ENCODE peak calls at places on chromosomes 7 and 10, in seven cellular contexts. One of them, this sample, is unnamed.

GRCh38 chr7:66697451-66698438 is 42.8 kb upstream of the RABGEF1 start:
- DNase-seq in mesendoderm: no peak
- DNase-seq in right cardiac atrium: peak; percentile 79
- DNase-seq in NT2/D1: no peak
- DNase-seq in mucosa of descending colon: no peak
- DNase-seq in stomach: no peak
- DNase-seq in CD8-positive, alpha-beta memory T cell: no peak
- DNase-seq in this sample: no peak

GRCh38 chr7:129433823-129434171 is 435 bp upstream of the STRIP2 start:
- DNase-seq in mesendoderm: peak; percentile 88
- DNase-seq in right cardiac atrium: no peak
- DNase-seq in NT2/D1: peak; percentile 57
- DNase-seq in mucosa of descending colon: no peak
- DNase-seq in stomach: no peak
- DNase-seq in CD8-positive, alpha-beta memory T cell: no peak
- DNase-seq in this sample: peak; percentile 43

GRCh38 chr10:13485623-13486022 is 43.2 kb downstream of the BEND7 start:
- DNase-seq in mesendoderm: no peak
- DNase-seq in right cardiac atrium: no peak
- DNase-seq in NT2/D1: no peak
- DNase-seq in mucosa of descending colon: no peak
- DNase-seq in stomach: no peak
- DNase-seq in CD8-positive, alpha-beta memory T cell: no peak
- DNase-seq in this sample: no peak

GRCh38 chr7:8418627-8419245 is 14.7 kb upstream of the NXPH1 start:
- DNase-seq in mesendoderm: peak; percentile 63
- DNase-seq in right cardiac atrium: peak; percentile 25
- DNase-seq in NT2/D1: peak; percentile 81
- DNase-seq in mucosa of descending colon: peak; percentile 80
- DNase-seq in stomach: peak; percentile 49
- DNase-seq in CD8-positive, alpha-beta memory T cell: peak; percentile 21
- DNase-seq in this sample: no peak

GRCh38 chr10:128646956-128647355 is 520.7 kb upstream of the MKI67 start:
- DNase-seq in mesendoderm: no peak
- DNase-seq in right cardiac atrium: no peak
- DNase-seq in NT2/D1: no peak
- DNase-seq in mucosa of descending colon: no peak
- DNase-seq in stomach: no peak
- DNase-seq in CD8-positive, alpha-beta memory T cell: no peak
- DNase-seq in this sample: no peak

GRCh38 chr10:88459523-88459922 is 123.6 kb downstream of the RNLS start:
- DNase-seq in mesendoderm: no peak
- DNase-seq in right cardiac atrium: no peak
- DNase-seq in NT2/D1: no peak
- DNase-seq in mucosa of descending colon: no peak
- DNase-seq in stomach: no peak
- DNase-seq in CD8-positive, alpha-beta memory T cell: no peak
- DNase-seq in this sample: no peak

GRCh38 chr7:31077484-31078362 is 25.6 kb downstream of the ADCYAP1R1 start:
- DNase-seq in mesendoderm: no peak
- DNase-seq in right cardiac atrium: no peak
- DNase-seq in NT2/D1: no peak
- DNase-seq in mucosa of descending colon: no peak
- DNase-seq in stomach: no peak
- DNase-seq in CD8-positive, alpha-beta memory T cell: no peak
- DNase-seq in this sample: no peak

GRCh38 chr10:77578583-77579227 is 58.9 kb downstream of the KCNMA1 start:
- DNase-seq in mesendoderm: no peak
- DNase-seq in right cardiac atrium: no peak
- DNase-seq in NT2/D1: no peak
- DNase-seq in mucosa of descending colon: no peak
- DNase-seq in stomach: no peak
- DNase-seq in CD8-positive, alpha-beta memory T cell: no peak
- DNase-seq in this sample: no peak

GRCh38 chr7:7830122-7830878 is 111.9 kb upstream of the RPA3 start:
- DNase-seq in mesendoderm: peak; percentile 19
- DNase-seq in right cardiac atrium: no peak
- DNase-seq in NT2/D1: no peak
- DNase-seq in mucosa of descending colon: peak; percentile 29
- DNase-seq in stomach: peak; percentile 40
- DNase-seq in CD8-positive, alpha-beta memory T cell: no peak
- DNase-seq in this sample: no peak

GRCh38 chr10:62815373-62816111 is 624 bp downstream of the EGR2 start:
- DNase-seq in mesendoderm: peak; percentile 39
- DNase-seq in right cardiac atrium: peak; percentile 61
- DNase-seq in NT2/D1: no peak
- DNase-seq in mucosa of descending colon: peak; percentile 17
- DNase-seq in stomach: no peak
- DNase-seq in CD8-positive, alpha-beta memory T cell: peak; percentile 40
- DNase-seq in this sample: no peak

GRCh38 chr7:93202594-93203273 is 23.5 kb downstream of the HEPACAM2 start:
- DNase-seq in mesendoderm: no peak
- DNase-seq in right cardiac atrium: no peak
- DNase-seq in NT2/D1: no peak
- DNase-seq in mucosa of descending colon: peak; percentile 42
- DNase-seq in stomach: no peak
- DNase-seq in CD8-positive, alpha-beta memory T cell: no peak
- DNase-seq in this sample: no peak

GRCh38 chr7:45649560-45650346 is 75.6 kb downstream of the ADCY1 start:
- DNase-seq in mesendoderm: no peak
- DNase-seq in right cardiac atrium: no peak
- DNase-seq in NT2/D1: no peak
- DNase-seq in mucosa of descending colon: no peak
- DNase-seq in stomach: peak; percentile 22
- DNase-seq in CD8-positive, alpha-beta memory T cell: no peak
- DNase-seq in this sample: no peak

GRCh38 chr10:26422977-26423376 is 15.2 kb upstream of the APBB1IP start:
- DNase-seq in mesendoderm: no peak
- DNase-seq in right cardiac atrium: no peak
- DNase-seq in NT2/D1: no peak
- DNase-seq in mucosa of descending colon: no peak
- DNase-seq in stomach: no peak
- DNase-seq in CD8-positive, alpha-beta memory T cell: no peak
- DNase-seq in this sample: no peak

GRCh38 chr7:18693401-18693800 is 197.9 kb downstream of the HDAC9 start:
- DNase-seq in mesendoderm: peak; percentile 78
- DNase-seq in right cardiac atrium: peak; percentile 36
- DNase-seq in NT2/D1: peak; percentile 30
- DNase-seq in mucosa of descending colon: peak; percentile 3
- DNase-seq in stomach: no peak
- DNase-seq in CD8-positive, alpha-beta memory T cell: no peak
- DNase-seq in this sample: no peak

GRCh38 chr10:79411546-79412495 is 33.6 kb downstream of the ZCCHC24 start:
- DNase-seq in mesendoderm: no peak
- DNase-seq in right cardiac atrium: peak; percentile 61
- DNase-seq in NT2/D1: no peak
- DNase-seq in mucosa of descending colon: no peak
- DNase-seq in stomach: no peak
- DNase-seq in CD8-positive, alpha-beta memory T cell: no peak
- DNase-seq in this sample: no peak

GRCh38 chr7:46155367-46155766 is 234.3 kb upstream of the IGFBP3 start:
- DNase-seq in mesendoderm: no peak
- DNase-seq in right cardiac atrium: no peak
- DNase-seq in NT2/D1: no peak
- DNase-seq in mucosa of descending colon: no peak
- DNase-seq in stomach: no peak
- DNase-seq in CD8-positive, alpha-beta memory T cell: no peak
- DNase-seq in this sample: no peak

GRCh38 chr7:112018305-112019030 is 187.7 kb downstream of the DOCK4 start:
- DNase-seq in mesendoderm: no peak
- DNase-seq in right cardiac atrium: no peak
- DNase-seq in NT2/D1: no peak
- DNase-seq in mucosa of descending colon: no peak
- DNase-seq in stomach: no peak
- DNase-seq in CD8-positive, alpha-beta memory T cell: no peak
- DNase-seq in this sample: no peak

GRCh38 chr10:44992070-44992731 is 8.5 kb upstream of the ZNF22 start:
- DNase-seq in mesendoderm: no peak
- DNase-seq in right cardiac atrium: peak; percentile 63
- DNase-seq in NT2/D1: no peak
- DNase-seq in mucosa of descending colon: peak; percentile 1
- DNase-seq in stomach: peak; percentile 83
- DNase-seq in CD8-positive, alpha-beta memory T cell: no peak
- DNase-seq in this sample: no peak

GRCh38 chr7:54888067-54888735 is 129.2 kb upstream of the SEC61G start:
- DNase-seq in mesendoderm: peak; percentile 11
- DNase-seq in right cardiac atrium: peak; percentile 66
- DNase-seq in NT2/D1: no peak
- DNase-seq in mucosa of descending colon: no peak
- DNase-seq in stomach: no peak
- DNase-seq in CD8-positive, alpha-beta memory T cell: no peak
- DNase-seq in this sample: no peak

GRCh38 chr7:68805159-68805558 is 793.1 kb upstream of the AUTS2 start:
- DNase-seq in mesendoderm: no peak
- DNase-seq in right cardiac atrium: no peak
- DNase-seq in NT2/D1: no peak
- DNase-seq in mucosa of descending colon: no peak
- DNase-seq in stomach: no peak
- DNase-seq in CD8-positive, alpha-beta memory T cell: no peak
- DNase-seq in this sample: no peak

GRCh38 chr7:27196287-27196739 is 3.6 kb downstream of the HOXA13 start:
- DNase-seq in mesendoderm: peak; percentile 83
- DNase-seq in right cardiac atrium: peak; percentile 94
- DNase-seq in NT2/D1: peak; percentile 88
- DNase-seq in mucosa of descending colon: peak; percentile 99
- DNase-seq in stomach: peak; percentile 83
- DNase-seq in CD8-positive, alpha-beta memory T cell: peak; percentile 70
- DNase-seq in this sample: no peak

GRCh38 chr10:119305860-119306513 is 98.6 kb downstream of the GRK5 start:
- DNase-seq in mesendoderm: peak; percentile 53
- DNase-seq in right cardiac atrium: no peak
- DNase-seq in NT2/D1: no peak
- DNase-seq in mucosa of descending colon: peak; percentile 57
- DNase-seq in stomach: peak; percentile 52
- DNase-seq in CD8-positive, alpha-beta memory T cell: peak; percentile 68
- DNase-seq in this sample: no peak
- H3K4me3 ChIP-seq in mesendoderm: no peak overlapping the region
- H3K4me3 ChIP-seq in right cardiac atrium: no peak overlapping the region
- H3K4me3 ChIP-seq in NT2/D1: no peak overlapping the region
- H3K4me3 ChIP-seq in mucosa of descending colon: no peak overlapping the region
- H3K4me3 ChIP-seq in stomach: peak overlapping the region; percentile 23
- H3K4me3 ChIP-seq in CD8-positive, alpha-beta memory T cell: peak overlapping the region; percentile 70
- H3K4me3 ChIP-seq in this sample: no peak overlapping the region

DNA sequence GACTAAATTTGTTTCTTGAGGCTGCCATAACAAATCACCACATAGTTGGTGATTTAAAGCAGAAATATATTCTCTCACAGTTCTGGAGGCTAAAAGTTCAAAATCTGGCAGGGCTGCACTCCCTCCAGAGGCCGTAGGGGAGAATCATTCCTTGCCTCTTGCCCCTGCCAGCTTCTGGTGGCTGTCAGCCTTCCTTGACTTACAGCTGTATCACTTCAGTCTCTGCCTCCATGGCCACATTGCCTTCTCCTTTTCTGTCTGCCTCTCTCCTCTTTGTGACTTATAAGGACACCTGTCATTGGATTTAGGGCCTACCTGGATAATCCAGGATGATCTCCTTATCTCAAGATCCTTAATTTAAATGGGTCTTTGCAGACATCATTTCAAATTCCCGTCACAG is 5.8 kb upstream of the LRRC4 start:
- DNase-seq in mesendoderm: no peak
- DNase-seq in right cardiac atrium: no peak
- DNase-seq in NT2/D1: no peak
- DNase-seq in mucosa of descending colon: no peak
- DNase-seq in stomach: no peak
- DNase-seq in CD8-positive, alpha-beta memory T cell: no peak
- DNase-seq in this sample: no peak
- H3K4me3 ChIP-seq in mesendoderm: no peak overlapping the region
- H3K4me3 ChIP-seq in right cardiac atrium: no peak overlapping the region
- H3K4me3 ChIP-seq in NT2/D1: no peak overlapping the region
- H3K4me3 ChIP-seq in mucosa of descending colon: no peak overlapping the region
- H3K4me3 ChIP-seq in stomach: no peak overlapping the region
- H3K4me3 ChIP-seq in CD8-positive, alpha-beta memory T cell: no peak overlapping the region
- H3K4me3 ChIP-seq in this sample: no peak overlapping the region

GRCh38 chr7:957418-958220 is 3.1 kb upstream of the ADAP1 start:
- DNase-seq in mesendoderm: peak; percentile 45
- DNase-seq in right cardiac atrium: peak; percentile 76
- DNase-seq in NT2/D1: no peak
- DNase-seq in mucosa of descending colon: no peak
- DNase-seq in stomach: no peak
- DNase-seq in CD8-positive, alpha-beta memory T cell: no peak
- DNase-seq in this sample: no peak

GRCh38 chr7:959271-959670 is 4.8 kb upstream of the ADAP1 start:
- DNase-seq in mesendoderm: no peak
- DNase-seq in right cardiac atrium: peak; percentile 48
- DNase-seq in NT2/D1: no peak
- DNase-seq in mucosa of descending colon: no peak
- DNase-seq in stomach: no peak
- DNase-seq in CD8-positive, alpha-beta memory T cell: no peak
- DNase-seq in this sample: no peak

GRCh38 chr7:956031-956430 is 1.6 kb upstream of the ADAP1 start:
- DNase-seq in mesendoderm: no peak
- DNase-seq in right cardiac atrium: peak; percentile 12
- DNase-seq in NT2/D1: no peak
- DNase-seq in mucosa of descending colon: no peak
- DNase-seq in stomach: no peak
- DNase-seq in CD8-positive, alpha-beta memory T cell: no peak
- DNase-seq in this sample: no peak

GRCh38 chr7:960269-960871 is 5.9 kb upstream of the ADAP1 start:
- DNase-seq in mesendoderm: no peak
- DNase-seq in right cardiac atrium: peak; percentile 48
- DNase-seq in NT2/D1: no peak
- DNase-seq in mucosa of descending colon: no peak
- DNase-seq in stomach: no peak
- DNase-seq in CD8-positive, alpha-beta memory T cell: no peak
- DNase-seq in this sample: no peak

GRCh38 chr7:958221-959200 is 4.0 kb upstream of the ADAP1 start:
- DNase-seq in mesendoderm: no peak
- DNase-seq in right cardiac atrium: peak; percentile 49
- DNase-seq in NT2/D1: no peak
- DNase-seq in mucosa of descending colon: no peak
- DNase-seq in stomach: no peak
- DNase-seq in CD8-positive, alpha-beta memory T cell: no peak
- DNase-seq in this sample: no peak
- H3K4me3 ChIP-seq in mesendoderm: no peak overlapping the region
- H3K4me3 ChIP-seq in right cardiac atrium: no peak overlapping the region
- H3K4me3 ChIP-seq in NT2/D1: no peak overlapping the region
- H3K4me3 ChIP-seq in mucosa of descending colon: no peak overlapping the region
- H3K4me3 ChIP-seq in stomach: no peak overlapping the region
- H3K4me3 ChIP-seq in CD8-positive, alpha-beta memory T cell: no peak overlapping the region
- H3K4me3 ChIP-seq in this sample: no peak overlapping the region

GRCh38 chr10:5411941-5412276 is 448 bp upstream of the NET1 start:
- DNase-seq in mesendoderm: no peak
- DNase-seq in right cardiac atrium: no peak
- DNase-seq in NT2/D1: no peak
- DNase-seq in mucosa of descending colon: no peak
- DNase-seq in stomach: no peak
- DNase-seq in CD8-positive, alpha-beta memory T cell: no peak
- DNase-seq in this sample: no peak
- H3K4me3 ChIP-seq in mesendoderm: no peak overlapping the region
- H3K4me3 ChIP-seq in right cardiac atrium: peak overlapping the region; percentile 91
- H3K4me3 ChIP-seq in NT2/D1: no peak overlapping the region
- H3K4me3 ChIP-seq in mucosa of descending colon: no peak overlapping the region
- H3K4me3 ChIP-seq in stomach: peak overlapping the region; percentile 77
- H3K4me3 ChIP-seq in CD8-positive, alpha-beta memory T cell: peak overlapping the region; percentile 57
- H3K4me3 ChIP-seq in this sample: no peak overlapping the region